ENCODE peak calls at places on chromosomes 12 and 14, in five cellular contexts. J is mesothelial cell of epicardium, E is Right ventricle myocardium superior, L is astrocyte, P is fibroblast of the aortic adventitia. D is an unnamed sample.

GRCh38 chr12:66596189-66596588 is 82.7 kb downstream of the GRIP1 start:
- DNase-seq in J (no peak), E (no peak), L (peak), P (peak), D (no peak)

GRCh38 chr14:75539165-75539561 is 16.9 kb downstream of the BATF start:
- DNase-seq in J (no peak), E (no peak), L (no peak), P (no peak), D (no peak)

GRCh38 chr12:1777798-1778197 is 42.6 kb upstream of the LRTM2 start:
- DNase-seq in J (no peak), E (no peak), L (peak), P (peak), D (no peak)

GRCh38 chr14:98984719-98985041 is 287.3 kb downstream of the BCL11B start:
- DNase-seq in J (no peak), E (no peak), L (no peak), P (no peak), D (no peak)

GRCh38 chr14:81784084-81784483 is 250.4 kb upstream of the SEL1L start:
- DNase-seq in J (no peak), E (no peak), L (no peak), P (no peak), D (no peak)

GRCh38 chr14:35292770-35293561 is 784 bp downstream of the PSMA6 start:
- DNase-seq in J (no peak), E (no peak), L (peak), P (no peak), D (no peak)

GRCh38 chr12:4293299-4293941 is 19.9 kb downstream of the CCND2 start:
- DNase-seq in J (no peak), E (no peak), L (no peak), P (no peak), D (no peak)

GRCh38 chr12:51863363-51863920 is 14.9 kb upstream of the FIGNL2 start:
- DNase-seq in J (no peak), E (no peak), L (no peak), P (no peak), D (no peak)

GRCh38 chr14:38125484-38125912 is 82.2 kb upstream of the SSTR1 start:
- DNase-seq in J (no peak), E (no peak), L (no peak), P (no peak), D (no peak)

GRCh38 chr14:84857571-84857970 is 672.4 kb upstream of the FLRT2 start:
- DNase-seq in J (no peak), E (no peak), L (no peak), P (no peak), D (no peak)

GRCh38 chr14:56092761-56093160 is 25.4 kb upstream of the PELI2 start:
- DNase-seq in J (no peak), E (no peak), L (no peak), P (peak), D (no peak)

GRCh38 chr12:62808166-62808879 is 126.6 kb downstream of the PPM1H start:
- DNase-seq in J (no peak), E (no peak), L (no peak), P (no peak), D (no peak)

GRCh38 chr14:70203686-70204085 is 14.9 kb upstream of the SLC8A3 start:
- DNase-seq in J (no peak), E (no peak), L (no peak), P (no peak), D (no peak)

GRCh38 chr14:73211251-73211650 is 26.1 kb upstream of the PAPLN start:
- DNase-seq in J (no peak), E (no peak), L (no peak), P (no peak), D (no peak)

GRCh38 chr14:78875031-78875430 is 704.9 kb downstream of the NRXN3 start:
- DNase-seq in J (no peak), E (no peak), L (no peak), P (no peak), D (no peak)

GRCh38 chr12:132285991-132286681 is 43.3 kb downstream of the GALNT9 start:
- DNase-seq in J (peak), E (peak), L (peak), P (peak), D (no peak)

GRCh38 chr12:95515197-95515596 is 36.1 kb downstream of the USP44 start:
- DNase-seq in J (no peak), E (no peak), L (no peak), P (no peak), D (no peak)

D was measured in neural crest cell.